ENCODE peak calls at places on chromosomes 2 and 18, in ten cellular contexts. W is stimulated activated CD4-positive, alpha-beta T cell treated with anti-CD3 and anti-CD28 coated beads, Interleukin-2, amount 100 ng/mL, for 24 hours; I is Daoy; X is MM.1S; J is endothelial cell; P is fibroblast of mammary gland; M is NCI-H1105 treated with DMSO at 0.1 percent for 48 hours; F is substantia nigra; N is retinal pigment epithelial cell; T is mesothelial cell of epicardium. R is an unnamed sample.
A peak's percentile ranks its signal among the peaks of the same experiment; 100 is the strongest.

GRCh38 chr2:68190991-68191731 is 33.5 kb downstream of the PNO1 start:
- DNase-seq in W (no peak), I (peak; percentile 51), X (no peak), J (no peak), P (peak; percentile 92), M (no peak), F (no peak), N (no peak), T (no peak), R (peak; percentile 88)

GRCh38 chr2:109351164-109351756 is 222.3 kb downstream of the SH3RF3 start:
- DNase-seq in W (no peak), I (peak; percentile 91), X (peak; percentile 87), J (no peak), P (peak; percentile 89), M (no peak), F (no peak), N (peak; percentile 9), T (no peak), R (peak; percentile 44)

GRCh38 chr2:40287201-40287600 is 164.7 kb downstream of the SLC8A1 start:
- DNase-seq in W (no peak), I (no peak), X (no peak), J (no peak), P (peak; percentile 59), M (peak; percentile 97), F (no peak), N (peak; percentile 30), T (no peak), R (no peak)

GRCh38 chr2:170747921-170748320 is 22.3 kb upstream of the ERICH2 start:
- DNase-seq in W (no peak), I (peak; percentile 63), X (no peak), J (no peak), P (peak; percentile 88), M (no peak), F (no peak), N (peak; percentile 75), T (no peak), R (peak; percentile 90)

GRCh38 chr18:79816981-79817606 is 19.4 kb downstream of the KCNG2 start:
- DNase-seq in W (no peak), I (no peak), X (no peak), J (no peak), P (no peak), M (no peak), F (no peak), N (no peak), T (no peak), R (no peak)

GRCh38 chr2:48266698-48267097 is 263.3 kb upstream of the STON1 start:
- DNase-seq in W (no peak), I (no peak), X (no peak), J (no peak), P (no peak), M (no peak), F (no peak), N (no peak), T (no peak), R (no peak)

GRCh38 chr18:34352385-34353163 is 127.9 kb upstream of the NOL4 start:
- DNase-seq in W (no peak), I (no peak), X (no peak), J (no peak), P (peak; percentile 9), M (peak; percentile 95), F (no peak), N (no peak), T (no peak), R (no peak)

GRCh38 chr18:79523221-79523737 is 127.5 kb downstream of the NFATC1 start:
- DNase-seq in W (peak; percentile 69), I (no peak), X (no peak), J (no peak), P (no peak), M (no peak), F (no peak), N (no peak), T (no peak), R (no peak)

GRCh38 chr18:76672627-76673026 is 149.7 kb upstream of the ZNF236 start:
- DNase-seq in W (no peak), I (peak; percentile 67), X (no peak), J (no peak), P (peak; percentile 84), M (no peak), F (no peak), N (no peak), T (no peak), R (peak; percentile 89)

GRCh38 chr2:54601339-54601738 is 122.1 kb upstream of the EML6 start:
- DNase-seq in W (no peak), I (peak; percentile 55), X (no peak), J (no peak), P (no peak), M (no peak), F (no peak), N (no peak), T (no peak), R (peak; percentile 33)

GRCh38 chr2:189412330-189412953 is 28.8 kb upstream of the WDR75 start:
- DNase-seq in W (peak; percentile 32), I (peak; percentile 50), X (peak; percentile 37), J (peak; percentile 50), P (peak; percentile 82), M (peak; percentile 52), F (no peak), N (no peak), T (no peak), R (peak; percentile 67)

GRCh38 chr2:220143336-220143735 is 515.9 kb downstream of the SLC4A3 start:
- DNase-seq in W (no peak), I (peak; percentile 46), X (no peak), J (no peak), P (peak; percentile 85), M (no peak), F (no peak), N (peak; percentile 58), T (no peak), R (peak; percentile 83)

GRCh38 chr2:7097353-7097895 is 180.2 kb downstream of the RNF144A start:
- DNase-seq in W (peak; percentile 82), I (peak; percentile 79), X (peak; percentile 82), J (peak; percentile 81), P (peak; percentile 59), M (peak; percentile 75), F (peak; percentile 9), N (no peak), T (peak; percentile 58), R (peak; percentile 35)

GRCh38 chr18:68638613-68639012 is 76.3 kb downstream of the TMX3 start:
- DNase-seq in W (no peak), I (no peak), X (no peak), J (no peak), P (no peak), M (no peak), F (no peak), N (no peak), T (no peak), R (no peak)

GRCh38 chr2:15753811-15754702 is 162.4 kb downstream of the DDX1 start:
- DNase-seq in W (no peak), I (no peak), X (no peak), J (no peak), P (no peak), M (no peak), F (no peak), N (no peak), T (no peak), R (no peak)

GRCh38 chr18:59123588-59124369 is 15.9 kb upstream of the SEC11C start:
- DNase-seq in W (peak; percentile 16), I (peak; percentile 89), X (no peak), J (no peak), P (peak; percentile 96), M (no peak), F (no peak), N (peak; percentile 24), T (no peak), R (peak; percentile 98)

GRCh38 chr2:241810304-241811208 is 1.6 kb downstream of the NEU4 start:
- DNase-seq in W (no peak), I (no peak), X (no peak), J (no peak), P (no peak), M (no peak), F (peak; percentile 57), N (no peak), T (no peak), R (no peak)

GRCh38 chr2:27664245-27664574 is 521 bp downstream of the SLC4A1AP start:
- DNase-seq in W (peak; percentile 12), I (no peak), X (peak; percentile 9), J (no peak), P (no peak), M (no peak), F (no peak), N (no peak), T (no peak), R (no peak)

GRCh38 chr2:223797073-223797472 is 40.3 kb downstream of the AP1S3 start:
- DNase-seq in W (no peak), I (peak; percentile 76), X (no peak), J (no peak), P (peak; percentile 62), M (no peak), F (no peak), N (peak; percentile 97), T (no peak), R (peak; percentile 67)

GRCh38 chr2:241866896-241867631 is 2.5 kb upstream of the RTP5 start:
- DNase-seq in W (no peak), I (no peak), X (no peak), J (no peak), P (no peak), M (no peak), F (no peak), N (no peak), T (no peak), R (no peak)

GRCh38 chr2:48306409-48307284 is 223.3 kb upstream of the STON1 start:
- DNase-seq in W (no peak), I (no peak), X (no peak), J (no peak), P (peak; percentile 42), M (no peak), F (no peak), N (peak; percentile 91), T (no peak), R (peak; percentile 99)

GRCh38 chr2:221468288-221468687 is 103.8 kb downstream of the EPHA4 start:
- DNase-seq in W (no peak), I (no peak), X (no peak), J (no peak), P (no peak), M (no peak), F (no peak), N (no peak), T (no peak), R (no peak)

GRCh38 chr2:75503048-75503607 is 57.6 kb downstream of the EVA1A start:
- DNase-seq in W (no peak), I (peak; percentile 87), X (no peak), J (peak; percentile 35), P (peak; percentile 74), M (no peak), F (no peak), N (peak; percentile 46), T (no peak), R (peak; percentile 61)

GRCh38 chr2:197348721-197349337 is 38.2 kb upstream of the ANKRD44 start:
- DNase-seq in W (no peak), I (no peak), X (no peak), J (no peak), P (no peak), M (no peak), F (no peak), N (no peak), T (no peak), R (no peak)

GRCh38 chr2:75340560-75340959 is 141.2 kb upstream of the TACR1 start:
- DNase-seq in W (no peak), I (peak; percentile 57), X (no peak), J (no peak), P (peak; percentile 27), M (peak; percentile 91), F (no peak), N (no peak), T (no peak), R (no peak)

GRCh38 chr2:188607501-188607900 is 315.8 kb downstream of the GULP1 start:
- DNase-seq in W (no peak), I (no peak), X (peak; percentile 81), J (no peak), P (peak; percentile 35), M (no peak), F (no peak), N (no peak), T (no peak), R (peak; percentile 74)

GRCh38 chr2:226676618-226677017 is 123.0 kb downstream of the IRS1 start:
- DNase-seq in W (no peak), I (no peak), X (no peak), J (no peak), P (no peak), M (no peak), F (no peak), N (no peak), T (no peak), R (no peak)

GRCh38 chr2:102803897-102804217 is 42.0 kb downstream of the TMEM182 start:
- DNase-seq in W (no peak), I (no peak), X (no peak), J (no peak), P (no peak), M (no peak), F (no peak), N (no peak), T (no peak), R (no peak)

R was measured in amniotic epithelial cell.